ENCODE peak calls at places on chromosomes 5 and 9, in ten cellular contexts. A is HTR-8/SVneo; Z is cardiac fibroblast; J is myocyte; Q is astrocyte; G is activated CD4-positive, alpha-beta memory T cell treated with anti-CD3 and anti-CD28 coated beads for 36 hours; O is amniotic stem cell; U is stimulated activated CD4-positive, alpha-beta T cell treated with anti-CD3 and anti-CD28 coated beads, Interleukin-4, amount 100 ng/mL, for 48 hours; C is activated CD8-positive, alpha-beta memory T cell treated with anti-CD3 and anti-CD28 coated beads for 48 hours; E is AG10803. P is an unnamed sample.

GRCh38 chr5:150544606-150545219 is 36.8 kb downstream of the NDST1 start:
- DNase-seq in A (peak), Z (peak), J (peak), Q (no peak), G (peak), O (no peak), U (peak), C (peak), E (peak), P (no peak)

GRCh38 chr5:122498163-122498562 is 186.1 kb downstream of the SNCAIP start:
- DNase-seq in A (no peak), Z (peak), J (no peak), Q (no peak), G (no peak), O (no peak), U (no peak), C (no peak), E (peak), P (no peak)

GRCh38 chr5:1009359-1010180 is 968 bp downstream of the NKD2 start:
- DNase-seq in A (no peak), Z (no peak), J (no peak), Q (no peak), G (no peak), O (no peak), U (no peak), C (no peak), E (no peak), P (no peak)

GRCh38 chr9:100308965-100309564 is 43.7 kb downstream of the TEX10 start:
- DNase-seq in A (no peak), Z (no peak), J (no peak), Q (peak), G (no peak), O (no peak), U (no peak), C (no peak), E (no peak), P (no peak)

GRCh38 chr5:96854067-96854466 is 22.2 kb upstream of the ERAP2 start:
- DNase-seq in A (no peak), Z (no peak), J (no peak), Q (no peak), G (no peak), O (no peak), U (no peak), C (no peak), E (no peak), P (no peak)

GRCh38 chr9:93141771-93142483 is 7.9 kb upstream of the NINJ1 start:
- DNase-seq in A (no peak), Z (no peak), J (peak), Q (no peak), G (no peak), O (no peak), U (no peak), C (no peak), E (no peak), P (no peak)

GRCh38 chr5:976849-977751 is 31.5 kb upstream of the NKD2 start:
- DNase-seq in A (no peak), Z (no peak), J (no peak), Q (no peak), G (no peak), O (no peak), U (no peak), C (no peak), E (no peak), P (no peak)

GRCh38 chr5:175657593-175658271 is at the start of gene HRH2:
- DNase-seq in A (peak), Z (peak), J (no peak), Q (peak), G (peak), O (no peak), U (no peak), C (peak), E (no peak), P (no peak)

GRCh38 chr5:122099060-122099790 is 21.2 kb upstream of the LOX start:
- DNase-seq in A (no peak), Z (peak), J (peak), Q (peak), G (no peak), O (peak), U (no peak), C (no peak), E (peak), P (no peak)

GRCh38 chr9:130634801-130635200 is 29.6 kb upstream of the PRDM12 start:
- DNase-seq in A (no peak), Z (no peak), J (no peak), Q (no peak), G (no peak), O (no peak), U (no peak), C (no peak), E (no peak), P (no peak)

GRCh38 chr5:147223951-147224791 is 10.7 kb upstream of the STK32A start:
- DNase-seq in A (peak), Z (peak), J (peak), Q (peak), G (no peak), O (peak), U (no peak), C (no peak), E (peak), P (peak)

GRCh38 chr9:5790923-5791322 is 42.0 kb downstream of the ERMP1 start:
- DNase-seq in A (no peak), Z (no peak), J (peak), Q (no peak), G (no peak), O (no peak), U (no peak), C (no peak), E (no peak), P (no peak)

GRCh38 chr5:79120221-79120620 is 8.6 kb downstream of the BHMT start:
- DNase-seq in A (no peak), Z (no peak), J (no peak), Q (peak), G (peak), O (no peak), U (no peak), C (no peak), E (no peak), P (no peak)

GRCh38 chr5:97629281-97629680 is 446.2 kb upstream of the RIOK2 start:
- DNase-seq in A (peak), Z (peak), J (peak), Q (peak), G (no peak), O (peak), U (no peak), C (no peak), E (peak), P (no peak)